ENCODE peak calls at places on chromosomes 2 and 18, in four cellular contexts. Y is H1, X is HepG2, B is K562. M is an unnamed sample.

GRCh38 chr2:1887915-1888314 is 143.6 kb upstream of the PXDN start:
- DNase-seq in X (no peak), Y (no peak), B (peak; percentile 8), M (no peak)

GRCh38 chr2:158984554-158985207 is 16.2 kb downstream of the TANC1 start:
- DNase-seq in X (no peak), B (no peak), Y (no peak), M (no peak)

GRCh38 chr2:141109633-141110032 is 1021.2 kb downstream of the LRP1B start:
- DNase-seq in B (peak; percentile 2), Y (no peak), X (peak; percentile 5), M (no peak)

GRCh38 chr2:33011941-33012340 is 65.2 kb downstream of the LTBP1 start:
- DNase-seq in X (no peak), Y (no peak), B (no peak), M (no peak)

GRCh38 chr2:235132641-235133040 is 180.8 kb downstream of the SH3BP4 start:
- DNase-seq in B (no peak), Y (no peak), X (no peak), M (no peak)

GRCh38 chr2:189285351-189285750 is 105.8 kb upstream of the COL5A2 start:
- DNase-seq in X (no peak), Y (no peak), B (no peak), M (no peak)

GRCh38 chr18:9403795-9404564 is 69.4 kb downstream of the TWSG1 start:
- DNase-seq in X (peak; percentile 54), B (peak; percentile 59), Y (no peak), M (no peak)

GRCh38 chr2:174585657-174586056 is 11.9 kb downstream of the WIPF1 start:
- DNase-seq in B (no peak), Y (no peak), X (no peak), M (no peak)

GRCh38 chr2:190060626-190061025 is 1.9 kb downstream of the MSTN start:
- DNase-seq in B (no peak), X (no peak), Y (no peak), M (no peak)

GRCh38 chr2:108929896-108930425 is 59.1 kb downstream of the EDAR start:
- DNase-seq in B (no peak), X (no peak), Y (no peak), M (no peak)

GRCh38 chr2:240946654-240947053 is 40.5 kb downstream of the CROCC2 start:
- DNase-seq in B (no peak), Y (no peak), X (no peak), M (no peak)
- TF ChIP-seq TAF1 in B (no peak), Y (no peak), X (no peak), M (no peak)

DNA sequence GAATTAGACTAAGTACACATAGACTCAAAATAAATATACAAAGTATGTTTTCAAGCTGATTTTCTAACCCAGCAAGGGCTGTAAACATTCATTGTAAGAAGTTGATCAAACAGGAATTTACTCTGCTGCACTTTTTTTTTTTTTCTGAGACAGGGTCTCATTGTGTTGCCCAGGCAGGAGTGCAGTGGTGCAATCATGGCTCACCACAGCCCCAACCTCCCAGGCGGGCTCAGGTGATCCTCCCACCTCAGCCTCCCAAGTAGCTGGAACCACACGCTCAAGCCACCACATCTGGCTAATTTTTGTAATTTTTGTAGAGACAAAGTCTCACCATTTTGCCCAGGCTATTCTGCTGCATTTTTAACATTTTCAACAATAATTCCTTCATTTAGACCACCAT is 8.3 kb upstream of the CFLAR start:
- DNase-seq in B (no peak), X (peak; percentile 77), Y (no peak), M (no peak)
- TF ChIP-seq POLR2A in B (no peak), X (no peak), Y (no peak), M (no peak)

DNA sequence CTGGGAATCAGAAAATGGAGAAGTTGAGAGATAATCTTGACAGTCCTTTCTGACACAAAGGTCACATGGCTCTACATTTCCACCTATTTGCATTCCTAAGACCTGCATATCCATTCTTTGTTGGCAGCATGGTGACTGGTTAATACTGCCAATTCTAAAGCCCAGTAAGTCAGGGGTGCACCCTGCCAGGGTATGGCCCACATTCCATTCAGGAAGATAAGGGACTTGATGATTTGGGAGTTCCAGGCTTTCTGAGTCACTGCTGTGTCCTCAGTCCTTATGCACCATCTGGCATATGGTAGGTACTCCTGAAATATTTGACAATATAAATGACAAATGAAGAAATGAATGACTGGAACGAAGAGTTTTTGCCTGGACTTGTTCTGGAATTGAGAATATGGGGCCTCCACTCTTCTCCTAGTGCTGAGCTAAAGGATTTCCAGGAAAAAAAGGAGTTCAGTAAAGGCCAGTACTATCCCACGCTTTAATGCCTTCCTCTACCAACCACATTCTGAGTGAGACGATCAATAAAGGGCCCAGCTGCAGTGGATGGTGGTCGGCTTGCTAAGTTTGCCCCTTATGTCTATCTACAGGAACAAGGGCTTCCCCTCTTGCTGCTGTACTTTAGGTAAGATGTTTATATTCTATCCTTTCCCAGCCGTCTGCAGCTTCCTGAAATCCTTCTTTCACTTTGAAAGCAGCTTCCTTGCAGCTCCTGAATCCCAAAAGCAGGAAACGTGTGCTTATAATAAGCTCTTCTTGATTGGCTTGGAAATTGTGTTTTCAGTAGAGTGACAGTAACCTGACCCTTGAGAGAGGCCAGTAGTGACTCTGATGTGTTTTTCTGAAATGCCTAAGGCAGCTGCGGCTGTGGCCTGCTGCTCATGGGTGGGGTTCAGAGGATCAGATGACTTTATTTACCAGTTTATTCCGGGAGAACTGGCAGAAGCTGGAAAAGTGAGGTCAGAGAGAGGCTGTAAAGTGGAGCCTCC is 31.9 kb upstream of the EIF2AK3 start:
- DNase-seq in X (peak; percentile 64), B (peak; percentile 52), Y (no peak), M (no peak)
- TF ChIP-seq TAF1 in X (no peak), B (no peak), Y (peak; percentile 48), M (no peak)

DNA sequence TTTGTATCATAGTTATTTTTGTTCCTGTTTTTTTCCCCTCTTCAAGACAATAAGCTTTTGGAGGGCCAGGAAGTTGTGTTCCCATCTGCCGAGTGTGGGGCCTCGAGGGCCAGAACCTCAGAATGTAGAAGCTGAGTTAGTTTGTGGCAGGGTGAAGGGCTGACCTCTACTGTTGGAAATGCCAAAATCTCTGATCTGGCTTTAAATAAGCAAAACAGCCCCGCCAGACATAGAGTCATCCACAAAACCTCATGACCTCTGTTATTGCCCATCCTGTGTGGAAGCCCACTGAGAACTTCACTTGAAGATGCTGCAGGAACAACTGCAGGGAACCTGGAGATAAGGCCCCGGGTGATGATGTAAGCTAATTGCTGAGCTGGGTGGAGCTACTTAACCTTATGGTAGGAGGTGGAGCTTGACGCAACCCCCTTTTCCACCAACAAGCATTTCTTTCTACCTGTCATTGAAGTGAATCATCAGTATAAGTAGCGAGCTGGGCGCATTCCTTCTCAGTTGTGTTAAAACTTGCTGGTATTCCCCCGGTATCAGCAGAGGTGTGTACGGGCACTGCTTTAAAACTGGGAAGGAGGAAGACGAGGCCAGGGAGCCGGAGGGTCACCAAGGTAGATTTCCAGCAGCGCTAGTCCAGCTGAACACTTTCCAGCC is 177.2 kb downstream of the NEDD4L start:
- DNase-seq in X (peak; percentile 81), Y (peak; percentile 39), B (peak; percentile 88), M (no peak)
- TF ChIP-seq POLR2A in X (peak; percentile 74), Y (no peak), B (peak; percentile 79), M (no peak)

DNA sequence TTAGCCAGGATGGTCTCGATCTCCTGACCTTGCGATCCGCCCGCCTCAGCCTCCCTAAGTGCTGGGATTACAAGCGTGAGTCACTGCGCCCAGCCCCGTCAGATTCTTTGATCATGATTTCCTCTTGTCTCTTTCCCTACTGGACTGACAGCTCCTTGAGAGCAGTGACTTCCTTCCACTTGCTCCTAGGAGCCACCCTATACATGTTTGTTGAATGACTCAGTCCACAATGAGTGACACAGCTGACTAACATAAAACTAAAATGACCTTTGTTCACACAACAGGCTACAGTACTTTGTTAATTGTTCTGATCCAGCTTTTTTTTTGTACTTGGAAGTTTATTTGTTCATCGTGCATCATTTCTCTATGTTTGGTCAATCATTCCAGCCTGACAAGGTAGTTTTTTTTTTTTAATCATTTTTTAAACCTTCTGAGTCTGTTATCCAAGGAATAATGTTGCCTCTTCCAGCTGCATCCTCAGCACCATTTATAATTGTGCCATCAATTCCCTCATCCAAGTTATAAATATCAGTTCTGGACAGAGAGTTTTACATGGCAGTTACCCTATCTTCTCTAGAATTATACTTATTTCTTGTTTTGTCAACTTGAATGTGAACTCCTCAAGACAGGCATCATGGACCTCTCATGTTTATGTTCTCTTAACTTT is 42.9 kb upstream of the TUBA3E start:
- DNase-seq in X (peak; percentile 76), Y (no peak), B (peak; percentile 59), M (no peak)
- TF ChIP-seq TAF1 in X (no peak), Y (no peak), B (no peak), M (no peak)

DNA sequence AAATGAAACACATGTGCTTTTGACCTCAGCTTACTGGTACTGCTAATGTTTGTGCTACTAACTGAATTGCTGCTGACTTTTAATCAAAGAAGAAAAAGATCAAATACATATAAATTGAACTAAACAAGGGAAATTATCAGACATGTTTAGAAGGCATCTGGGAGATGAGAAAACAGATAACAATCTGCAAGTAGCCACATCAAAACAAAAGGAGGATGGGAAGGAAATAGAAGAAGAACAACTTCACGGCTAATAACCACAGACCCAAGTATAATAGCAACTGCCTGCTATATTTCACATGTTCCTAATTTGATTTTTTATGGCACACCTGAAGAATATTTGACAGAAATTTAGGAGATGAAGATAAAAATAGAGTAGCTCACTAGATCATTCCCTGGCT is 542.6 kb upstream of the SYT4 start:
- DNase-seq in X (no peak), B (no peak), Y (no peak), M (no peak)
- TF ChIP-seq POLR2A in X (no peak), B (no peak), Y (no peak), M (no peak)

DNA sequence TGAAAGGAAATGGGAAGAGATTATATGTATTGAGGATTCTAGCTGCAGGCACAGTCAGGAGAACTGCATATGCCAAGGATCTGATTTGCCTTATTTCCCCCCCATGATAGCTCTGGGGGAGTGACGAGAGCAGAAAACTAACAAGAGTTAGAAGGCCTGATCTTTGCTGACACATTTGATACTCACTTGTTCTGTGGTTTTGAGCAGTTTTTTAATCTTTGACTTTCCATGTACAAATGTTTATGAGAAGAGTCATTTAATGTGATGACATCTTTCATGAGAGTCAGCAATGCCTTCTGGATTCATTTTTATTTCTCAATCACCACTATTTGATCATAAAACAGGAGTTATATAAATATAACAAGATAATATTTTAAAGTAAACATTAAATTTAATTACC is 12.7 kb upstream of the SERPINB7 start:
- DNase-seq in B (no peak), X (no peak), Y (no peak), M (no peak)
- TF ChIP-seq TAF1 in B (no peak), X (no peak), Y (no peak), M (no peak)

DNA sequence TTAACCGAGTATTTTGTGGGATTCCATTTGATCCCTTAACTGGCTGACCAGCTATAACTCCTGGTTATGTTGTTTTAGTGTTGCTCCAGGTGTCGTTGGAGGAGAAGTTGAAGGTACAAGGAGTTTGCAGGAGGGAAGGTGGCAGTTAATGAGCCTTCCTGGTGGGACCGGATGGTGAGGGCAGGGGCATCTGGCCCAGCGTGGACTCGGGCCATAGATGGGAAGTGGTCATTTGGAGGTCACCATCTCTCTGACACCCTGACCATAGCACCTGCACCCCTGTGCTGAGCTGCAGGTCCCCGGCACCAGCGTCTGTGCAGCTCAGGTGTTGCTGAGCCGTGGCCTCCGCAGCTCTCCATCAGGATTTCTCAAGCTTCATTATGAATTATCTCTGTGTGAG is 51.4 kb upstream of the RBM44 start:
- DNase-seq in X (no peak), Y (no peak), B (no peak), M (no peak)
- TF ChIP-seq POLR2A in X (no peak), Y (no peak), B (no peak), M (no peak)

M was measured in GM12891.